ENCODE peak calls at places on chromosomes 6 and 20, in five cellular contexts. Q is fibroblast of lung, K is mesothelial cell of epicardium, O is GM20000, G is tibial artery. W is an unnamed sample.

GRCh38 chr20:44020406-44021148 is 105.9 kb downstream of the TOX2 start:
- DNase-seq in G (no peak), O (no peak), Q (no peak), K (no peak), W (no peak)

GRCh38 chr20:54063998-54064676 is 6.3 kb downstream of the BCAS1 start:
- DNase-seq in Q (no peak), K (no peak), O (no peak), G (no peak), W (no peak)

GRCh38 chr6:148295261-148295887 is 47.3 kb upstream of the SASH1 start:
- DNase-seq in G (no peak), O (no peak), K (no peak), Q (no peak), W (no peak)

GRCh38 chr6:28336284-28337024 is 506 bp upstream of the ZSCAN31 start:
- DNase-seq in Q (peak), O (peak), G (no peak), K (no peak), W (no peak)

GRCh38 chr20:23193985-23194384 is 107.9 kb upstream of the CD93 start:
- DNase-seq in O (no peak), G (no peak), K (no peak), Q (no peak), W (no peak)

GRCh38 chr6:149541139-149541538 is 4.7 kb downstream of the PPIL4 start:
- DNase-seq in G (no peak), Q (no peak), O (no peak), K (no peak), W (no peak)

GRCh38 chr6:111858347-111858746 is 14.9 kb downstream of the FYN start:
- DNase-seq in K (no peak), G (no peak), Q (peak), O (no peak), W (no peak)

GRCh38 chr6:26389349-26389799 is 6.5 kb downstream of the BTN2A2 start:
- DNase-seq in G (no peak), O (no peak), Q (no peak), K (no peak), W (no peak)

GRCh38 chr6:153231048-153231635 is 100.1 kb upstream of the RGS17 start:
- DNase-seq in G (no peak), Q (peak), K (peak), O (peak), W (peak)

GRCh38 chr6:82017316-82017715 is 230.2 kb downstream of the IBTK start:
- DNase-seq in K (no peak), Q (peak), G (peak), O (no peak), W (no peak)

GRCh38 chr20:60062431-60063336 is 104.5 kb downstream of the CDH26 start:
- DNase-seq in G (no peak), O (no peak), K (no peak), Q (peak), W (no peak)

GRCh38 chr20:39823239-39823638 is 861.1 kb downstream of the DHX35 start:
- DNase-seq in K (no peak), O (no peak), G (no peak), Q (peak), W (no peak)

GRCh38 chr6:30913721-30914075 is 340 bp upstream of the VARS2 start:
- DNase-seq in K (no peak), O (no peak), G (no peak), Q (no peak), W (no peak)

GRCh38 chr20:33842346-33842745 is 31.2 kb downstream of the CHMP4B start:
- DNase-seq in Q (no peak), G (no peak), K (no peak), O (no peak), W (no peak)

GRCh38 chr6:45075246-45075645 is 252.9 kb upstream of the RUNX2 start:
- DNase-seq in O (no peak), Q (peak), K (no peak), G (no peak), W (no peak)

GRCh38 chr6:15674690-15675386 is 12.0 kb upstream of the DTNBP1 start:
- DNase-seq in O (no peak), K (no peak), G (no peak), Q (no peak), W (no peak)

GRCh38 chr6:145887969-145888368 is 73.4 kb upstream of the FBXO30 start:
- DNase-seq in G (peak), K (no peak), O (peak), Q (no peak), W (no peak)

GRCh38 chr20:46355778-46356177 is 47.5 kb upstream of the CDH22 start:
- DNase-seq in Q (no peak), G (no peak), K (no peak), O (no peak), W (no peak)

GRCh38 chr6:45959534-45960195 is 56.0 kb downstream of the CLIC5 start:
- DNase-seq in O (no peak), K (no peak), G (no peak), Q (peak), W (no peak)

GRCh38 chr20:41386502-41387427 is 20.1 kb upstream of the EMILIN3 start:
- DNase-seq in K (no peak), O (no peak), Q (no peak), G (no peak), W (no peak)

GRCh38 chr6:15956205-15957106 is 172.4 kb upstream of the MYLIP start:
- DNase-seq in G (no peak), K (no peak), Q (no peak), O (no peak), W (no peak)

GRCh38 chr20:43910564-43910963 is 4.1 kb upstream of the TOX2 start:
- DNase-seq in G (no peak), Q (no peak), K (peak), O (no peak), W (peak)

GRCh38 chr20:44027686-44028340 is 113.2 kb downstream of the TOX2 start:
- DNase-seq in G (no peak), Q (no peak), O (no peak), K (peak), W (peak)

GRCh38 chr6:113103618-113104390 is 753.3 kb upstream of the MARCKS start:
- DNase-seq in Q (peak), G (no peak), O (no peak), K (no peak), W (no peak)

GRCh38 chr6:121932071-121933009 is 467.1 kb upstream of the HSF2 start:
- DNase-seq in Q (peak), K (no peak), G (no peak), O (no peak), W (no peak)

GRCh38 chr6:136604928-136605485 is 54.8 kb upstream of the MAP7 start:
- DNase-seq in Q (no peak), G (no peak), O (no peak), K (no peak), W (no peak)

GRCh38 chr6:30830438-30830837 is 53.9 kb upstream of the DDR1 start:
- DNase-seq in K (no peak), Q (no peak), G (no peak), O (no peak), W (no peak)

GRCh38 chr6:159378361-159378760 is 209.2 kb downstream of the FNDC1 start:
- DNase-seq in Q (peak), O (no peak), G (no peak), K (no peak), W (no peak)

GRCh38 chr20:46027245-46027853 is 1.7 kb upstream of the SLC12A5 start:
- DNase-seq in Q (peak), K (peak), G (peak), O (peak), W (no peak)

GRCh38 chr6:35202066-35202546 is 11.7 kb upstream of the SCUBE3 start:
- DNase-seq in K (no peak), G (no peak), Q (no peak), O (no peak), W (no peak)

GRCh38 chr6:90712165-90712564 is 125.3 kb upstream of the MAP3K7 start:
- DNase-seq in K (no peak), Q (peak), G (no peak), O (no peak), W (no peak)

GRCh38 chr20:16810216-16810615 is 62.1 kb downstream of the OTOR start:
- DNase-seq in K (no peak), O (no peak), Q (peak), G (no peak), W (no peak)

GRCh38 chr20:57507477-57507876 is 17.5 kb downstream of the CTCFL start:
- DNase-seq in K (no peak), O (no peak), G (no peak), Q (peak), W (no peak)

GRCh38 chr6:148657053-148657452 is 89.8 kb upstream of the UST start:
- DNase-seq in G (peak), K (no peak), O (no peak), Q (peak), W (no peak)

GRCh38 chr6:15183979-15184378 is 61.9 kb upstream of the JARID2 start:
- DNase-seq in Q (no peak), G (no peak), K (no peak), O (no peak), W (no peak)

GRCh38 chr6:43368517-43369160 is 808 bp downstream of the ZNF318 start:
- DNase-seq in G (peak), O (peak), K (peak), Q (peak), W (no peak)

GRCh38 chr6:410555-411395 is 19.2 kb downstream of the IRF4 start:
- DNase-seq in Q (no peak), K (no peak), O (no peak), G (no peak), W (no peak)

GRCh38 chr6:41580690-41581089 is 34.5 kb downstream of the FOXP4 start:
- DNase-seq in O (no peak), K (no peak), Q (no peak), G (no peak), W (no peak)

GRCh38 chr6:24933868-24934401 is 1.8 kb downstream of the RIPOR2 start:
- DNase-seq in G (no peak), O (no peak), Q (no peak), K (no peak), W (no peak)
- TF ChIP-seq CTCF in G (no peak), O (peak), Q (peak), K (no peak), W (peak)

GRCh38 chr20:62390306-62391164 is 3.6 kb downstream of the RPS21 start:
- DNase-seq in K (no peak), G (no peak), O (no peak), Q (no peak), W (no peak)

GRCh38 chr20:62387219-62387913 is 463 bp downstream of the RPS21 start:
- DNase-seq in G (no peak), K (no peak), O (no peak), Q (no peak), W (no peak)

GRCh38 chr20:62387993-62388635 is 1.2 kb downstream of the RPS21 start:
- DNase-seq in K (no peak), O (no peak), G (no peak), Q (no peak), W (no peak)

GRCh38 chr20:62389601-62390087 is 2.7 kb downstream of the RPS21 start:
- DNase-seq in K (no peak), O (no peak), G (no peak), Q (no peak), W (no peak)

DNA sequence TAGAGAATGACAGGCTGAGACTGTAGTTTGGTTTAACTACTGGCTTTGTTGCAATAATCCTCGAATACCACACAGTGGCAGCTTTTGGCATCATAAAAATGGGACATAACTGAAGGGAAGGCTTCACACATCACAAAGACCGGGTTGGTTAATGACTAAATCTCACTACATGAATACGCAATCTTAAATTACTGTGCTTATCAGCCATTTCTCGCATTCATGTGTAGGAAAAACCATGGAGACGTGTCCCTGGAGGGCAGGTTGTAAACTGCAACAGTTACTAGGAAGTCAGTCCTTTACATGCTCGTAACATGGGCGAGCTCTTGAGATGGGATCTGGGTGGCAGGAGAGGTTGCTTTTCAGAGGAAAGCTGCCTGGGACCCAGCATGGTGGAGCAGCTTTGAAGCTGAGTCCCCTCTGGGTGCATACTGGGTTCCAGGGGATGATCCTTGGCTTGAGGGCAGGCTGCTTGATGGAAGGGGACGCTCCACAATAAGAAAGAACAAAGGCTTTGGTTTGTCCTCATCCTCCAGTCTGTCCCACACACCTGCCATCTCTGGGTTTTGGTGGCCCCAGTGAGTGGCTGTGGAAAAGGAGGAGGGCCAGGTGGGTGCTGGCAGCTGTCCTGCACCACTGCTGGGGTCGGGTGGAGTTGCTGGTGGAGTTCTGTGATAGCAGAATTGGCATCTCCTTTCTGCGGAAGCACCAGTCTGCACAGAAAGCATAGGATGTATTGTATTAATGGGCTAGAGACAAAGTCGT is 2.1 kb downstream of the RPS21 start:
- DNase-seq in O (no peak), G (no peak), Q (no peak), K (no peak), W (no peak)
- TF ChIP-seq CTCF in O (no peak), G (no peak), Q (no peak), K (no peak), W (no peak)

GRCh38 chr6:135497412-135498177 is at the start of gene AHI1:
- DNase-seq in O (peak), K (peak), Q (peak), G (peak), W (peak)
- TF ChIP-seq CTCF in O (no peak), K (no peak), Q (no peak), G (peak), W (peak)

GRCh38 chr20:49672109-49672681 is 41.5 kb downstream of the B4GALT5 start:
- DNase-seq in Q (no peak), O (no peak), G (no peak), K (no peak), W (no peak)

GRCh38 chr20:49676581-49677291 is 36.9 kb downstream of the B4GALT5 start:
- DNase-seq in Q (peak), G (no peak), O (peak), K (no peak), W (no peak)

GRCh38 chr20:49675368-49676151 is 38.1 kb downstream of the B4GALT5 start:
- DNase-seq in Q (peak), O (peak), G (no peak), K (no peak), W (no peak)

GRCh38 chr20:49671429-49671828 is 42.2 kb downstream of the B4GALT5 start:
- DNase-seq in O (no peak), G (no peak), K (no peak), Q (no peak), W (no peak)

GRCh38 chr20:49674383-49675352 is 39.0 kb downstream of the B4GALT5 start:
- DNase-seq in G (no peak), O (no peak), Q (peak), K (no peak), W (no peak)
- TF ChIP-seq CTCF in G (no peak), O (no peak), Q (no peak), K (no peak), W (no peak)

DNA sequence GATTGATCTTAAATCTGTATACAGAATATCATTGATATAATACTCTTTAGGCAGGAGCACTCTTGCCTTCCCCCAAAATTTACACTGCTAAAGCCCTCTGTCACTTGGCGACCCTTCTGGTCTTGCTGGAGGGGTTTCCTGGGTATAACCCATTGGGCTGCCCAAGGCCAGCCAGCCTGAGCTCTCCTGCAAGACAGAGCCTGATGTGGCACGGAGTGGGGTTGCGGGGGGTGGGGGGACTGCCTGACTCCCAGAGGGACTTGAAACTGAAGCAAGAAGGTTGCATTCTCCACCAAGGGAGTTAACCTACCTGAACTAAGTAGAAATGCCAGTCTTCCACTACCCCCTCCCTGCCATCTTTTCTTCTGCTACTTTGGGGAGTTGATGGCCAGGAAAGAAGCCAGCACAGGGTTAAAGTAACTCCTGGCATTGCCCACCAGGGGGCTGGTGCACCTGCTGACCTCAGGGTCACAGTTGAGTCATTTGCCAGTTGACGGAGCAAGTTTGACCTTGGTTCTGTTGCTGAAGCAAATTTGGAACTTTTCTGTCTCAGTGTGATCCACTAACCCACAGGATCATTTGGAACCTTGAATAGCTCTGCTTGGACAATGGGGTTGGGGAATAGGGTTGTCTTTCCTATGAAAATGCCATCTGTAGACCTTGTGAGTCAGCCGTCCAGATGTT is 79.4 kb downstream of the ASXL1 start:
- DNase-seq in G (no peak), Q (no peak), K (peak), O (no peak), W (no peak)
- TF ChIP-seq CTCF in G (no peak), Q (no peak), K (no peak), O (no peak), W (peak)

DNA sequence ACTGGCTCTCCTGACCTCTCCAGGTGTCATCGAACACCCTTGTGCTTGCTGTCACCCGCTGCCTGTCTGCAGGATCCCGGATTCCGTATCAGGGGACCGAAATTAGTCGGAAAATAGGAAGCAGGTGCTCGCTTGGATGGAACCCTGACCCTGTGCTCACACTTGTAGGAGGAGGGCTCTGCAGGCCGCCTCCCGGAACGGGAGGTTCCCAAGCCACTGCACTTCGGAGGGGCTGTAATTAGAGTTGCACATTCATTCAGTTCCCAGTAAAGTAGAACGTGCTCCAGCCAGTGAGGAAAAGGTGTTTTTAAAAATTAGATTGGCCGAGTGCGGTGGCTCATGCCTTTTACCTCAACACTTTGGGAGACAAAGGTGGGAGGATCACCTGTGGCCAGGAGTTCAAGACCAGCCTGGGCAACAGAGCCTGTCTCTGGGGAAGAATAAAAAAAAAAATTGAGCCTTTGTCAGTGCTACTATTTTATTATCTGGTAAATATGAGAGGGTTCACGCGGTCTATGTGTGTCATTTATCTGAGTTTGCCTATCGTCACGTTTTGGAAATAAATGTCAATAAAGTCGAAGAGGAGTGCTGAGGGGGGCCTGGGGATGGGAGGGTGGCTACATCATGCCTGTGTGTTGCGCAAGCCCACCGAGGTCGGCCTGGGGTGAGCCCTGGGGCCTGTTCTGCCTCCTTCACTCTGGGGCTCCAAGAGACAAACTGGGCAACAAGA is 1.5 kb upstream of the GMEB2 start:
- DNase-seq in K (no peak), Q (peak), G (no peak), O (peak), W (no peak)
- TF ChIP-seq CTCF in K (no peak), Q (no peak), G (no peak), O (no peak), W (no peak)

GRCh38 chr6:89117285-89118108 is at the start of gene SRSF12:
- DNase-seq in K (peak), G (no peak), Q (peak), O (peak), W (peak)
- TF ChIP-seq CTCF in K (no peak), G (no peak), Q (no peak), O (no peak), W (peak)